ENCODE peak calls at places on chromosomes 1 and 21, in five cellular contexts. One of them, this sample, is unnamed.

GRCh38 chr1:203289281-203289981 is 15.9 kb upstream of the BTG2 start:
- DNase-seq in astrocyte of the spinal cord: no peak
- DNase-seq in AG04450: no peak
- DNase-seq in heart left ventricle: peak; percentile 78
- DNase-seq in HEK293T: no peak
- DNase-seq in this sample: no peak

GRCh38 chr1:77560741-77561140 is 121.7 kb downstream of the ZZZ3 start:
- DNase-seq in astrocyte of the spinal cord: peak; percentile 50
- DNase-seq in AG04450: no peak
- DNase-seq in heart left ventricle: no peak
- DNase-seq in HEK293T: no peak
- DNase-seq in this sample: no peak

GRCh38 chr21:39660596-39660995 is 47.9 kb downstream of the B3GALT5 start:
- DNase-seq in astrocyte of the spinal cord: peak; percentile 84
- DNase-seq in AG04450: peak; percentile 73
- DNase-seq in heart left ventricle: peak; percentile 76
- DNase-seq in HEK293T: no peak
- DNase-seq in this sample: peak; percentile 89

GRCh38 chr1:172779501-172779900 is 120.6 kb downstream of the FASLG start:
- DNase-seq in astrocyte of the spinal cord: no peak
- DNase-seq in AG04450: no peak
- DNase-seq in heart left ventricle: no peak
- DNase-seq in HEK293T: no peak
- DNase-seq in this sample: no peak

GRCh38 chr1:197312163-197312562 is 44.1 kb downstream of the CRB1 start:
- DNase-seq in astrocyte of the spinal cord: no peak
- DNase-seq in AG04450: no peak
- DNase-seq in heart left ventricle: peak; percentile 49
- DNase-seq in HEK293T: no peak
- DNase-seq in this sample: no peak

GRCh38 chr21:33236799-33237198 is 7.1 kb downstream of the IFNAR2 start:
- DNase-seq in astrocyte of the spinal cord: no peak
- DNase-seq in AG04450: no peak
- DNase-seq in heart left ventricle: no peak
- DNase-seq in HEK293T: no peak
- DNase-seq in this sample: no peak

GRCh38 chr21:36613554-36613953 is 85.4 kb upstream of the SIM2 start:
- DNase-seq in astrocyte of the spinal cord: no peak
- DNase-seq in AG04450: no peak
- DNase-seq in heart left ventricle: no peak
- DNase-seq in HEK293T: no peak
- DNase-seq in this sample: no peak

GRCh38 chr21:45018131-45019075 is 56.0 kb upstream of the ADARB1 start:
- DNase-seq in astrocyte of the spinal cord: no peak
- DNase-seq in AG04450: no peak
- DNase-seq in heart left ventricle: peak; percentile 63
- DNase-seq in HEK293T: no peak
- DNase-seq in this sample: no peak

GRCh38 chr1:179753061-179753460 is 10.0 kb downstream of the FAM163A start:
- DNase-seq in astrocyte of the spinal cord: no peak
- DNase-seq in AG04450: no peak
- DNase-seq in heart left ventricle: no peak
- DNase-seq in HEK293T: no peak
- DNase-seq in this sample: no peak

GRCh38 chr1:66416295-66416694 is 117.7 kb upstream of the SGIP1 start:
- DNase-seq in astrocyte of the spinal cord: no peak
- DNase-seq in AG04450: no peak
- DNase-seq in heart left ventricle: no peak
- DNase-seq in HEK293T: no peak
- DNase-seq in this sample: no peak

GRCh38 chr1:206856674-206857464 is 8.6 kb upstream of the IL20 start:
- DNase-seq in astrocyte of the spinal cord: no peak
- DNase-seq in AG04450: no peak
- DNase-seq in heart left ventricle: no peak
- DNase-seq in HEK293T: peak; percentile 45
- DNase-seq in this sample: no peak

GRCh38 chr21:40043423-40043822 is 176.2 kb downstream of the PCP4 start:
- DNase-seq in astrocyte of the spinal cord: no peak
- DNase-seq in AG04450: no peak
- DNase-seq in heart left ventricle: no peak
- DNase-seq in HEK293T: no peak
- DNase-seq in this sample: no peak

GRCh38 chr1:61184035-61184713 is 101.8 kb downstream of the NFIA start:
- DNase-seq in astrocyte of the spinal cord: peak; percentile 93
- DNase-seq in AG04450: peak; percentile 32
- DNase-seq in heart left ventricle: peak; percentile 93
- DNase-seq in HEK293T: peak; percentile 37
- DNase-seq in this sample: no peak

GRCh38 chr21:35664683-35665082 is 395.6 kb downstream of the SETD4 start:
- DNase-seq in astrocyte of the spinal cord: peak; percentile 76
- DNase-seq in AG04450: no peak
- DNase-seq in heart left ventricle: no peak
- DNase-seq in HEK293T: no peak
- DNase-seq in this sample: no peak

GRCh38 chr1:228308085-228308601 is 98.5 kb downstream of the TRIM11 start:
- DNase-seq in astrocyte of the spinal cord: no peak
- DNase-seq in AG04450: no peak
- DNase-seq in heart left ventricle: peak; percentile 53
- DNase-seq in HEK293T: no peak
- DNase-seq in this sample: no peak

GRCh38 chr1:4634793-4635406 is 19.5 kb upstream of the AJAP1 start:
- DNase-seq in astrocyte of the spinal cord: no peak
- DNase-seq in AG04450: no peak
- DNase-seq in heart left ventricle: no peak
- DNase-seq in HEK293T: no peak
- DNase-seq in this sample: no peak

GRCh38 chr1:65477414-65478378 is 57.2 kb downstream of the LEPR start:
- DNase-seq in astrocyte of the spinal cord: no peak
- DNase-seq in AG04450: no peak
- DNase-seq in heart left ventricle: no peak
- DNase-seq in HEK293T: no peak
- DNase-seq in this sample: peak; percentile 18

GRCh38 chr1:236685917-236686814 is at the start of gene ACTN2:
- DNase-seq in astrocyte of the spinal cord: no peak
- DNase-seq in AG04450: no peak
- DNase-seq in heart left ventricle: peak; percentile 87
- DNase-seq in HEK293T: peak; percentile 93
- DNase-seq in this sample: no peak

GRCh38 chr1:60345049-60345448 is 271.5 kb upstream of the C1orf87 start:
- DNase-seq in astrocyte of the spinal cord: no peak
- DNase-seq in AG04450: no peak
- DNase-seq in heart left ventricle: no peak
- DNase-seq in HEK293T: no peak
- DNase-seq in this sample: no peak

This sample was measured in LHCN-M2.